ENCODE peak calls at places on chromosomes 6 and 20, in four cellular contexts. U, J, X and W are unnamed samples.
A peak's percentile ranks its signal among the peaks of the same experiment; 100 is the strongest.

GRCh38 chr6:140897804-140898573 is 1234.7 kb upstream of the GJE1 start:
- DNase-seq in U (no peak), J (peak; percentile 42), X (no peak), W (no peak)

GRCh38 chr6:15400572-15401004 is 154.7 kb downstream of the JARID2 start:
- DNase-seq in U (peak; percentile 16), J (peak; percentile 68), X (no peak), W (peak; percentile 51)

GRCh38 chr6:113439861-113440260 is 417.3 kb upstream of the MARCKS start:
- DNase-seq in U (no peak), J (no peak), X (no peak), W (no peak)

GRCh38 chr20:32004963-32005362 is 5.3 kb upstream of the CCM2L start:
- DNase-seq in U (peak; percentile 36), J (peak; percentile 30), X (no peak), W (no peak)

GRCh38 chr20:5949943-5950270 is 426 bp downstream of the TRMT6 start:
- DNase-seq in U (no peak), J (no peak), X (no peak), W (no peak)

GRCh38 chr6:73204252-73204651 is 21.0 kb downstream of the KHDC1L start:
- DNase-seq in U (no peak), J (no peak), X (no peak), W (no peak)

GRCh38 chr20:21808863-21809664 is 103.6 kb downstream of the PAX1 start:
- DNase-seq in U (no peak), J (peak; percentile 71), X (no peak), W (no peak)

GRCh38 chr6:136471372-136471771 is 78.8 kb downstream of the MAP7 start:
- DNase-seq in U (peak; percentile 1), J (no peak), X (no peak), W (no peak)

GRCh38 chr20:7889736-7890135 is 50.5 kb downstream of the HAO1 start:
- DNase-seq in U (no peak), J (no peak), X (no peak), W (no peak)

GRCh38 chr20:54062812-54063280 is 7.5 kb downstream of the BCAS1 start:
- DNase-seq in U (peak; percentile 31), J (no peak), X (peak; percentile 82), W (peak; percentile 35)

GRCh38 chr6:99612551-99613397 is 6.1 kb downstream of the PRDM13 start:
- DNase-seq in U (no peak), J (no peak), X (no peak), W (no peak)

GRCh38 chr20:31670371-31671228 is 32.9 kb downstream of the COX4I2 start:
- DNase-seq in U (peak; percentile 75), J (no peak), X (no peak), W (no peak)

GRCh38 chr6:13120483-13121482 is 207.6 kb downstream of the TBC1D7 start:
- DNase-seq in U (no peak), J (no peak), X (no peak), W (no peak)

GRCh38 chr20:60782959-60783625 is 469.0 kb upstream of the CDH4 start:
- DNase-seq in U (no peak), J (no peak), X (no peak), W (no peak)

GRCh38 chr6:28940859-28941680 is 17.3 kb upstream of the TRIM27 start:
- DNase-seq in U (peak; percentile 88), J (peak; percentile 68), X (peak; percentile 93), W (peak; percentile 96)

GRCh38 chr6:89508755-89509563 is 76.0 kb downstream of the ANKRD6 start:
- DNase-seq in U (no peak), J (no peak), X (no peak), W (no peak)

GRCh38 chr6:47242483-47243386 is 67.0 kb downstream of the TNFRSF21 start:
- DNase-seq in U (peak; percentile 90), J (peak; percentile 85), X (peak; percentile 72), W (peak; percentile 95)

GRCh38 chr20:25196701-25197120 is 1.2 kb downstream of the ENTPD6 start:
- DNase-seq in U (no peak), J (no peak), X (no peak), W (no peak)

GRCh38 chr20:41174373-41174772 is 37.0 kb downstream of the PLCG1 start:
- DNase-seq in U (no peak), J (no peak), X (no peak), W (no peak)

GRCh38 chr20:16608265-16608636 is 35.0 kb upstream of the KIF16B start:
- DNase-seq in U (no peak), J (no peak), X (no peak), W (no peak)

GRCh38 chr6:163427498-163428254 is 13.2 kb downstream of the QKI start:
- DNase-seq in U (peak; percentile 82), J (no peak), X (no peak), W (peak; percentile 87)

GRCh38 chr20:54292186-54292585 is 84.3 kb downstream of the PFDN4 start:
- DNase-seq in U (peak; percentile 25), J (no peak), X (no peak), W (peak; percentile 61)

GRCh38 chr6:92683769-92684168 is 735.6 kb downstream of the EPHA7 start:
- DNase-seq in U (no peak), J (no peak), X (no peak), W (no peak)

GRCh38 chr6:65468307-65468706 is 238.7 kb downstream of the EYS start:
- DNase-seq in U (no peak), J (no peak), X (no peak), W (no peak)

DNA sequence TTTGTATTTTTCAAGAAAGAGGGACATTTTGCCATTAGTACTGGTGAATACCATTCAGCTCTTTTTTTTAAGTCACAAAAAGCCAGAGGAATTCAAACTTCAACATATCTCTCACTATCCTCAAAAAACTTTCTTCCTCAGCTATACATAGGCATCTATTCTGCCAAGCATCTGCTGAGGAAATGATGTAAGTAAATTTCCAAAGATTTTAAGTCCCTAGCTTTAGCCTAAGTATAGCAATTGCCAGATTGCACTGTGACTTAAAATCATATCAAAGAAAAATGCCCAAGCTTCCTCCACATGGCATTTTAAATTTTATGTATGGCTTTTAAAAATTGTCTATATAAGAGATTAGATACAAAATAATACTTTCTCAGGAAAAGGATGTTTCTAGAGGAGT is 237.4 kb downstream of the EYS start:
- DNase-seq in U (no peak), J (no peak), X (no peak), W (no peak)
- TF ChIP-seq FOS in U (no peak), J (no peak), X (no peak), W (no peak)

GRCh38 chr20:50415516-50416268 is 94.5 kb upstream of the PTPN1 start:
- DNase-seq in U (peak; percentile 87), J (no peak), X (no peak), W (peak; percentile 75)
- TF ChIP-seq POLR2A in U (peak; percentile 38), J (no peak), X (no peak), W (no peak)

DNA sequence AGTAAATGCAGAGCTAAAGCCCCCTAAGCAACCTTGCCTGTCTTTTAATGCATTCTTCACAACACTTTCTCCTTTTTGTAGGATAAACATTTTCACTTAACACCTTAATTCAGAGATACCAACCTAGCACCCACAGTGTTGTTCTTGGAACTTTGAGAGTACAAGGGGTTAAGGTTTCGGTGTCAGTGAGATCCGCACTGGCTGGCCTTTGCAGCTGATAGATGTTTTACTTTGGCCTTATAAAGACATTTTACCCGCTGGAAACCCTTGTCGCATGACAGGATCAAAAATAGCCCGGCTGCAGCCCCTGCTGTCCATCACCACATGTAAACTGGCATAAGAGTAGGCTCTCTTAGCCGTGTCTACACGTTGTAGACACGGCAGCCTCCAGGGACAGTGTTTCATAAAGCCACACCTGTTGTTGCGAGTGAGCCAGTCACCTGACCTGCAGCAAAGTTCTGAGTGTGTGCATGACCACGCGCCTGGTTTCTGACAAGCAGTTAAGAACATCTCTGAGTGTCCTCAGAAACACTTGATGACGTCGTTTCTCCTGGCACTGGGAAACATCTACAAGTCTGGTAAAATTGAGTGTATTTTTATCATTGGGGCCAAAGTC is 8.4 kb downstream of the RBM24 start:
- DNase-seq in U (peak; percentile 60), J (no peak), X (no peak), W (no peak)
- H3K27ac ChIP-seq in U (no peak overlapping the region), J (no peak overlapping the region), X (no peak overlapping the region), W (no peak overlapping the region)

GRCh38 chr6:68256391-68256790 is 378.7 kb upstream of the ADGRB3 start:
- DNase-seq in U (no peak), J (no peak), X (no peak), W (no peak)
- TF ChIP-seq FOS in U (no peak), J (no peak), X (no peak), W (no peak)

DNA sequence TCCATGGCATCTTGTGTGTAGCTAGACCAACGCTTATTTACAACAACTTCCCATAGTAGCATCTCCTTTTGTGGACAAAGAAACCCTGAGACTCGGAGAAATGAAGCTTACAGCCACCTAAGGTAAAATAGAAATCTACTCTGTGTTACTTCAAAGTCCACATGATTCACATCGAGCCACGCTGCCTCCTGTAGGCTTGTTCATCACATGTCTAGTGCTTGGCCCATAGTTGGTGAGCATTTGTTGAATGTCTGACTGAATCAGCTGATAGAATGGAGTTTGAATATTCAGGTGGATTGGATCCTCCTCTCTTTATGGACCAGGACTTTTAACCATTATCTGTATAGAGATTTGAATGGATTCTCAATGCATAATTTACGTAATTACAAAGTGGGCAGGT is 130.7 kb downstream of the CCDC170 start:
- DNase-seq in U (no peak), J (no peak), X (no peak), W (no peak)
- TF ChIP-seq POLR2A in U (no peak), J (no peak), X (no peak), W (no peak)

GRCh38 chr6:161134550-161135298 is 139.1 kb downstream of the AGPAT4 start:
- DNase-seq in U (no peak), J (no peak), X (no peak), W (no peak)
- H3K27ac ChIP-seq in U (no peak overlapping the region), J (no peak overlapping the region), X (no peak overlapping the region), W (no peak overlapping the region)

GRCh38 chr6:101110814-101111213 is 229.7 kb upstream of the ASCC3 start:
- DNase-seq in U (peak; percentile 2), J (no peak), X (no peak), W (no peak)

GRCh38 chr6:101117397-101118185 is 236.5 kb upstream of the ASCC3 start:
- DNase-seq in U (no peak), J (no peak), X (no peak), W (no peak)

GRCh38 chr6:101113468-101114260 is 232.5 kb upstream of the ASCC3 start:
- DNase-seq in U (no peak), J (no peak), X (no peak), W (no peak)

GRCh38 chr6:101116337-101116736 is 235.2 kb upstream of the ASCC3 start:
- DNase-seq in U (no peak), J (no peak), X (no peak), W (no peak)

GRCh38 chr6:101114703-101115102 is 233.6 kb upstream of the ASCC3 start:
- DNase-seq in U (peak; percentile 20), J (no peak), X (no peak), W (no peak)
- TF ChIP-seq FOS in U (no peak), J (no peak), X (no peak), W (no peak)